ENCODE peak calls at places on chromosomes 6 and 20, in nine cellular contexts. One of them, this sample, is unnamed.

GRCh38 chr6:145275019-145275418 is 460.3 kb downstream of the EPM2A start:
- DNase-seq in GM12864: no peak
- DNase-seq in mammary epithelial cell: no peak
- DNase-seq in stomach: no peak
- DNase-seq in fibroblast of mammary gland: no peak
- DNase-seq in lower lobe of right lung: no peak
- DNase-seq in Peyer's patch: no peak
- DNase-seq in foreskin fibroblast: no peak
- DNase-seq in upper lobe of left lung: no peak
- DNase-seq in this sample: no peak

GRCh38 chr20:62309947-62310756 is 7.4 kb downstream of the ADRM1 start:
- DNase-seq in fibroblast of mammary gland: no peak
- DNase-seq in mammary epithelial cell: no peak
- DNase-seq in GM12864: no peak
- DNase-seq in stomach: no peak
- DNase-seq in lower lobe of right lung: no peak
- DNase-seq in Peyer's patch: no peak
- DNase-seq in upper lobe of left lung: peak; percentile 76
- DNase-seq in foreskin fibroblast: no peak
- DNase-seq in this sample: no peak

GRCh38 chr6:3894535-3895302 is 45.5 kb downstream of the FAM50B start:
- DNase-seq in lower lobe of right lung: no peak
- DNase-seq in GM12864: no peak
- DNase-seq in upper lobe of left lung: no peak
- DNase-seq in Peyer's patch: no peak
- DNase-seq in mammary epithelial cell: no peak
- DNase-seq in stomach: no peak
- DNase-seq in foreskin fibroblast: no peak
- DNase-seq in fibroblast of mammary gland: no peak
- DNase-seq in this sample: no peak

GRCh38 chr6:170437719-170438401 is 115.2 kb downstream of the PSMB1 start:
- DNase-seq in Peyer's patch: no peak
- DNase-seq in stomach: no peak
- DNase-seq in fibroblast of mammary gland: peak; percentile 7
- DNase-seq in foreskin fibroblast: peak; percentile 34
- DNase-seq in GM12864: no peak
- DNase-seq in mammary epithelial cell: peak; percentile 53
- DNase-seq in upper lobe of left lung: no peak
- DNase-seq in lower lobe of right lung: no peak
- DNase-seq in this sample: no peak

GRCh38 chr6:96837138-96837971 is at the start of gene GPR63:
- DNase-seq in upper lobe of left lung: peak; percentile 93
- DNase-seq in foreskin fibroblast: peak; percentile 92
- DNase-seq in stomach: peak; percentile 68
- DNase-seq in GM12864: peak; percentile 46
- DNase-seq in lower lobe of right lung: peak; percentile 71
- DNase-seq in mammary epithelial cell: peak; percentile 90
- DNase-seq in fibroblast of mammary gland: peak; percentile 50
- DNase-seq in Peyer's patch: peak; percentile 75
- DNase-seq in this sample: peak; percentile 34

GRCh38 chr6:84119277-84119676 is 85.7 kb downstream of the MRAP2 start:
- DNase-seq in lower lobe of right lung: no peak
- DNase-seq in mammary epithelial cell: no peak
- DNase-seq in stomach: no peak
- DNase-seq in GM12864: no peak
- DNase-seq in Peyer's patch: no peak
- DNase-seq in fibroblast of mammary gland: no peak
- DNase-seq in upper lobe of left lung: no peak
- DNase-seq in foreskin fibroblast: peak; percentile 45
- DNase-seq in this sample: no peak

GRCh38 chr6:53573299-53573698 is 28.4 kb upstream of the GCLC start:
- DNase-seq in GM12864: no peak
- DNase-seq in stomach: no peak
- DNase-seq in upper lobe of left lung: no peak
- DNase-seq in fibroblast of mammary gland: no peak
- DNase-seq in mammary epithelial cell: no peak
- DNase-seq in foreskin fibroblast: no peak
- DNase-seq in lower lobe of right lung: no peak
- DNase-seq in Peyer's patch: no peak
- DNase-seq in this sample: no peak

GRCh38 chr6:156953478-156954146 is 176.4 kb downstream of the ARID1B start:
- DNase-seq in stomach: no peak
- DNase-seq in Peyer's patch: no peak
- DNase-seq in GM12864: no peak
- DNase-seq in lower lobe of right lung: no peak
- DNase-seq in foreskin fibroblast: peak; percentile 96
- DNase-seq in mammary epithelial cell: peak; percentile 96
- DNase-seq in upper lobe of left lung: no peak
- DNase-seq in fibroblast of mammary gland: peak; percentile 97
- DNase-seq in this sample: peak; percentile 93

GRCh38 chr20:57559286-57559627 is 1.7 kb upstream of the PCK1 start:
- DNase-seq in fibroblast of mammary gland: no peak
- DNase-seq in lower lobe of right lung: no peak
- DNase-seq in mammary epithelial cell: no peak
- DNase-seq in GM12864: no peak
- DNase-seq in stomach: no peak
- DNase-seq in upper lobe of left lung: no peak
- DNase-seq in foreskin fibroblast: no peak
- DNase-seq in Peyer's patch: no peak
- DNase-seq in this sample: no peak

DNA sequence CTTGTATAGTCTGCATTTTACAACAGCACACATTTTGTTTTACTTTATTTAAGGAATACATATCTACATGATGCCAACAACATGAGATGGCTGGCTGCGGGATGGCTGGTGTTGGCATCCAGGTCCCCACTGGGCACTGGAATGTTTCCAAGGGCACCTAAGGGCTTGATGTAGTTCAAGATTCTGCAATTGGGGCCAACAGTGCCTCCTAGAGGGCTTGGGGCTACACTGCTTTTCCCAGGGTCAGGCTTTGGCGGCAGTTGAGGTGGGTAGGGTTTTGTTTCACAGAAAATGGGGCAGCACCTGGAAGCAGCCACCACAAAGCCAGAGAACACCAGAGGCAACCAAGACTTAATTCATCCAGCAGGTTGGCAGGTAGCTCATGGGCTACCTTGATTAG is 202.2 kb upstream of the PRND start:
- DNase-seq in stomach: no peak
- DNase-seq in foreskin fibroblast: no peak
- DNase-seq in fibroblast of mammary gland: peak; percentile 22
- DNase-seq in upper lobe of left lung: no peak
- DNase-seq in Peyer's patch: no peak
- DNase-seq in mammary epithelial cell: peak; percentile 11
- DNase-seq in GM12864: no peak
- DNase-seq in lower lobe of right lung: peak; percentile 46
- DNase-seq in this sample: no peak
- TF ChIP-seq CTCF in stomach: no peak
- TF ChIP-seq CTCF in foreskin fibroblast: peak; percentile 37
- TF ChIP-seq CTCF in fibroblast of mammary gland: peak; percentile 62
- TF ChIP-seq CTCF in upper lobe of left lung: no peak
- TF ChIP-seq CTCF in Peyer's patch: no peak
- TF ChIP-seq CTCF in mammary epithelial cell: peak; percentile 68
- TF ChIP-seq CTCF in GM12864: peak; percentile 72
- TF ChIP-seq CTCF in lower lobe of right lung: peak; percentile 48
- TF ChIP-seq CTCF in this sample: peak; percentile 54

GRCh38 chr6:42818878-42819277 is 37.0 kb downstream of the BICRAL start:
- DNase-seq in lower lobe of right lung: no peak
- DNase-seq in stomach: no peak
- DNase-seq in Peyer's patch: no peak
- DNase-seq in fibroblast of mammary gland: no peak
- DNase-seq in mammary epithelial cell: no peak
- DNase-seq in GM12864: no peak
- DNase-seq in foreskin fibroblast: no peak
- DNase-seq in upper lobe of left lung: no peak
- DNase-seq in this sample: no peak

GRCh38 chr6:42821846-42822245 is 40.0 kb downstream of the BICRAL start:
- DNase-seq in foreskin fibroblast: peak; percentile 40
- DNase-seq in mammary epithelial cell: no peak
- DNase-seq in upper lobe of left lung: no peak
- DNase-seq in Peyer's patch: no peak
- DNase-seq in GM12864: no peak
- DNase-seq in fibroblast of mammary gland: peak; percentile 38
- DNase-seq in lower lobe of right lung: no peak
- DNase-seq in stomach: no peak
- DNase-seq in this sample: no peak

GRCh38 chr6:42819803-42820508 is 38.1 kb downstream of the BICRAL start:
- DNase-seq in foreskin fibroblast: peak; percentile 54
- DNase-seq in Peyer's patch: no peak
- DNase-seq in lower lobe of right lung: no peak
- DNase-seq in mammary epithelial cell: no peak
- DNase-seq in upper lobe of left lung: no peak
- DNase-seq in stomach: no peak
- DNase-seq in fibroblast of mammary gland: peak; percentile 30
- DNase-seq in GM12864: no peak
- DNase-seq in this sample: no peak

GRCh38 chr6:42821341-42821668 is 39.5 kb downstream of the BICRAL start:
- DNase-seq in GM12864: no peak
- DNase-seq in stomach: no peak
- DNase-seq in Peyer's patch: no peak
- DNase-seq in upper lobe of left lung: no peak
- DNase-seq in lower lobe of right lung: no peak
- DNase-seq in fibroblast of mammary gland: no peak
- DNase-seq in mammary epithelial cell: no peak
- DNase-seq in foreskin fibroblast: no peak
- DNase-seq in this sample: no peak

DNA sequence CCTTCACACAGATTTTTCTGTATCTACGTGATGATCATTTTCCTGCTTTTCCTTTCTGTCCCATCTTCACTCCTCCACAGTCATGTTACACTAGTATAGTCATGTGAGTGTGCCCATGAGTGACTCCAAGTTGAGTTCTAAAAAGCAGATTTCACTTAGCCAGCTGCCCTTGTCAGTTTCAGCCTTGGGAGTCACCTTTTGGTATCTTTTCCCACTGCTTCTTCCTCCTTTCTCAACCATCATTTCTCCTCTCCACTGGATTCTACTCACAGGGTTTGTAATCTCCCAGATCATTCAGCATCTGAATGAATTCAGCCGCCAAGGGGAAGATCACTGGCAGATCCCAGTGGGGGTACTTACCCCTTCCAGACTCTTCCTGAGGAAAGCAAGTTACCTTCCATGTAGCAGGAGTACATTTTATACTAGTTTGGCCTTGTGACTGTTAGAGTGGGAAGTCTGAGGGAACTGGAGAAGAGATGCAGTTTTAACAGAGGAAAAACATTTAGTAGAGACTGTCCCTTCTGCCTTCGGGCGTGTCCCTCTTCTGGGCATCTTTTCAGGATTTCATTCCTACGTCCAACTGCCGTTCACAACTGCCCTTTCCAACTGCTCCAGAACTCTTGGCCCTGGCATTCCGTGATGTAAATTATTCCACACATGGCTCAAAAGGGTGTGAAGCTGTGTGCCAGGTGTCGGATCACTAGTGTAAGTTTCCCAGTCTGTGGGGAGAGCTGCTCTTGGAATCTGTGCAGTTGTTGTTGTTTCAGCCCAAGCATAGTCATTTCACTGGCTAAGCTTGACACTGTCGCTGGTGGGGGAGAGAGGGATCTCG is 38.9 kb downstream of the BICRAL start:
- DNase-seq in mammary epithelial cell: no peak
- DNase-seq in Peyer's patch: no peak
- DNase-seq in stomach: no peak
- DNase-seq in GM12864: no peak
- DNase-seq in lower lobe of right lung: no peak
- DNase-seq in fibroblast of mammary gland: no peak
- DNase-seq in upper lobe of left lung: no peak
- DNase-seq in foreskin fibroblast: peak; percentile 53
- DNase-seq in this sample: no peak
- H3K4me3 ChIP-seq in mammary epithelial cell: no peak overlapping the region
- H3K4me3 ChIP-seq in Peyer's patch: no peak overlapping the region
- H3K4me3 ChIP-seq in stomach: no peak overlapping the region
- H3K4me3 ChIP-seq in GM12864: no peak overlapping the region
- H3K4me3 ChIP-seq in lower lobe of right lung: no peak overlapping the region
- H3K4me3 ChIP-seq in fibroblast of mammary gland: no peak overlapping the region
- H3K4me3 ChIP-seq in upper lobe of left lung: no peak overlapping the region
- H3K4me3 ChIP-seq in foreskin fibroblast: no peak overlapping the region
- H3K4me3 ChIP-seq in this sample: no peak overlapping the region

DNA sequence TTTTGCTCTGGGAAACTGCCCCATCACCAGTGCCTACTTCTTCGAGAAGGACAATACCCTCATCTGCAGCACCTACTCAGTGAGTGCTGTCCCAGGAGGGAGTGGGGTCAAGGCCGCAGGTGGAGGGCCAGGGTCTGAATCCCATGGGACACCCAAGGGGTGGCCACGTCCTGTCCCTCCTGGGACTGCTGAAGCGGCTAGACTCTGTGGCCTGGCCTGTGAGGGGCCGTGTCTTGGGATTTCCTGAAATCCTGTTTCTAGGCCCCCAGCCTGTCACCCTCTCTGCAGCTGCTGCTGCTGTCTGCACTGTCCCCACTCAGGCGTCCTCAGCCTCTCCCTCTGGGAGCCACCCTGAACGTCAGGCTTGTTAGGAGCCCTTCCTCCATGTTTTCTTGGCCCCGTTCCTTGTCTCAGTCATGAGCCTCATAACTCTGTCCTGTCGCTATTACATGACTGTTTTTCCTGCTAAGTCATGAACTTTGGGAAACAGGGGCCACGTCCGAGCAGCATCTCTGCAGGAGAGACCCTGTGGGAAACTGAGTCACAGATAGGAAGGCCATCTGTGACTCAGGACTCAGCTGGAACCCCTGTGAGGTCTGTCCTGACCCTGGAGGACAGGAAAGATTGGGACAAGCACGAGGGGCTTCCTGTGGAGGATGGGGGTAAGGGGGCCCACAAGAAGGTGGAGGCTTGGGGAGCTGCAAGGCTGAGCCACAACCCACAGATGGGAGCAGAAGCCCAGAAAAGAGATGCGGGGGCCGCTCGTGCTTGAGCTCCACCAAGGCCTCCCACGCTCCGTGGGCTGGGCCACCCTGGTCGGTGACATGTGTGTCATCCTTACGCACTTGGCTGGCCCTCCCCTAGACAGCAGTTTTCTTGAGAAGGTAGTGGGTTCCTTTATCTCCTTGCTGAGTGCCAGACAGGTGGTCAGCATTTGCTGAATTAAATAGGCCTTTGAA is 49.9 kb downstream of the EFCAB8 start:
- DNase-seq in Peyer's patch: no peak
- DNase-seq in mammary epithelial cell: no peak
- DNase-seq in stomach: no peak
- DNase-seq in upper lobe of left lung: no peak
- DNase-seq in fibroblast of mammary gland: no peak
- DNase-seq in GM12864: no peak
- DNase-seq in foreskin fibroblast: no peak
- DNase-seq in lower lobe of right lung: peak; percentile 38
- DNase-seq in this sample: no peak
- TF ChIP-seq CTCF in Peyer's patch: no peak
- TF ChIP-seq CTCF in mammary epithelial cell: no peak
- TF ChIP-seq CTCF in stomach: no peak
- TF ChIP-seq CTCF in upper lobe of left lung: no peak
- TF ChIP-seq CTCF in fibroblast of mammary gland: no peak
- TF ChIP-seq CTCF in GM12864: no peak
- TF ChIP-seq CTCF in foreskin fibroblast: no peak
- TF ChIP-seq CTCF in lower lobe of right lung: no peak
- TF ChIP-seq CTCF in this sample: no peak

DNA sequence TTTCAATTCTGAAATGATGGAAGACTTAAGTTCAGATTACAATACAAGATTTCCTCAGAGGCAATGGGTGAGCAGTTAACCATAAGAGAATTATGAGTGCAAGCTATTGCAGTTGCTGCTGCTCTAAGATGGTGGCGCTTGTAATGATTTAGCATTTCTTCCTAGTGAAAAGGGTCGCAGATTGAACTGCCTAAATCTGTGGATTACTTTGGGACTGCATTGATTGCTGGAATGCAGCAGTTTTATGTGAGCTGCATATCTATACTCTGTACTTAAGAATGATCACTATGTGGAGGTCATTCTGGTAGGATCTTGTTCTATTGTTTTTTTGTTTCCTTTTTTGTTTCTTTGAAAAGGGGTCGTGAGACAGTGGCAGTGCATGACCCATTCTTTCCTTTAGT is 5.3 kb downstream of the SCAF8 start:
- DNase-seq in mammary epithelial cell: no peak
- DNase-seq in fibroblast of mammary gland: peak; percentile 34
- DNase-seq in stomach: no peak
- DNase-seq in GM12864: no peak
- DNase-seq in lower lobe of right lung: no peak
- DNase-seq in Peyer's patch: no peak
- DNase-seq in foreskin fibroblast: no peak
- DNase-seq in upper lobe of left lung: no peak
- DNase-seq in this sample: peak; percentile 5
- H3K4me3 ChIP-seq in mammary epithelial cell: no peak overlapping the region
- H3K4me3 ChIP-seq in fibroblast of mammary gland: no peak overlapping the region
- H3K4me3 ChIP-seq in stomach: no peak overlapping the region
- H3K4me3 ChIP-seq in GM12864: no peak overlapping the region
- H3K4me3 ChIP-seq in lower lobe of right lung: no peak overlapping the region
- H3K4me3 ChIP-seq in Peyer's patch: no peak overlapping the region
- H3K4me3 ChIP-seq in foreskin fibroblast: no peak overlapping the region
- H3K4me3 ChIP-seq in upper lobe of left lung: no peak overlapping the region
- H3K4me3 ChIP-seq in this sample: no peak overlapping the region